ENCODE peak calls at places on chromosomes 6 and 20, in eight cellular contexts. L, D, E, R, C, Y, K and O are unnamed samples.

GRCh38 chr6:108945686-108946158 is 97.5 kb downstream of the ARMC2 start:
- DNase-seq in L (peak; percentile 45), D (peak; percentile 92), E (no peak), R (no peak), C (no peak), Y (peak; percentile 86), K (peak; percentile 93), O (no peak)

GRCh38 chr6:26020983-26021349 is 58.4 kb downstream of the TRIM38 start:
- DNase-seq in L (no peak), D (peak; percentile 72), E (no peak), R (peak; percentile 63), C (no peak), Y (peak; percentile 75), K (peak; percentile 88), O (peak; percentile 72)

GRCh38 chr20:675453-676314 is at the start of gene SCRT2:
- DNase-seq in L (peak; percentile 27), D (peak; percentile 80), E (peak; percentile 33), R (peak; percentile 77), C (no peak), Y (peak; percentile 66), K (peak; percentile 79), O (no peak)

GRCh38 chr20:50810063-50810462 is 15.2 kb downstream of the BCAS4 start:
- DNase-seq in L (no peak), D (no peak), E (no peak), R (no peak), C (no peak), Y (peak; percentile 36), K (no peak), O (no peak)

GRCh38 chr20:20012517-20012916 is 4.6 kb upstream of the NAA20 start:
- DNase-seq in L (no peak), D (no peak), E (no peak), R (no peak), C (no peak), Y (no peak), K (no peak), O (no peak)

GRCh38 chr6:30075094-30075986 is at the start of gene RNF39:
- DNase-seq in L (no peak), D (no peak), E (no peak), R (peak; percentile 21), C (no peak), Y (no peak), K (no peak), O (no peak)

GRCh38 chr6:137234505-137234863 is 15.3 kb upstream of the IFNGR1 start:
- DNase-seq in L (no peak), D (no peak), E (no peak), R (no peak), C (no peak), Y (no peak), K (no peak), O (no peak)

GRCh38 chr6:56247654-56248122 is 308 bp upstream of the COL21A1 start:
- DNase-seq in L (no peak), D (no peak), E (no peak), R (no peak), C (no peak), Y (no peak), K (no peak), O (no peak)

GRCh38 chr6:46510656-46511055 is 19.4 kb upstream of the RCAN2 start:
- DNase-seq in L (peak; percentile 69), D (peak; percentile 43), E (no peak), R (no peak), C (no peak), Y (peak; percentile 41), K (peak; percentile 59), O (no peak)

GRCh38 chr20:41058007-41058673 is 29.5 kb downstream of the TOP1 start:
- DNase-seq in L (no peak), D (peak; percentile 59), E (no peak), R (no peak), C (no peak), Y (peak; percentile 90), K (no peak), O (no peak)

GRCh38 chr20:275791-276190 is 14.8 kb downstream of the C20orf96 start:
- DNase-seq in L (no peak), D (no peak), E (no peak), R (no peak), C (no peak), Y (no peak), K (no peak), O (no peak)

GRCh38 chr6:96330884-96331283 is 190.7 kb upstream of the UFL1 start:
- DNase-seq in L (no peak), D (no peak), E (no peak), R (no peak), C (no peak), Y (no peak), K (no peak), O (no peak)

GRCh38 chr6:30013296-30013922 is 47.7 kb upstream of the POLR1H start:
- DNase-seq in L (no peak), D (no peak), E (no peak), R (no peak), C (no peak), Y (no peak), K (no peak), O (no peak)

GRCh38 chr20:6579417-6579816 is 188.1 kb upstream of the BMP2 start:
- DNase-seq in L (no peak), D (no peak), E (no peak), R (no peak), C (no peak), Y (no peak), K (no peak), O (no peak)

GRCh38 chr6:168452685-168453377 is 11.8 kb downstream of the SMOC2 start:
- DNase-seq in L (no peak), D (peak; percentile 19), E (no peak), R (no peak), C (no peak), Y (no peak), K (no peak), O (no peak)

GRCh38 chr20:10646886-10647420 is 26.8 kb downstream of the JAG1 start:
- DNase-seq in L (no peak), D (no peak), E (no peak), R (no peak), C (no peak), Y (no peak), K (peak; percentile 46), O (no peak)

GRCh38 chr20:10648651-10649050 is 25.1 kb downstream of the JAG1 start:
- DNase-seq in L (peak; percentile 67), D (peak; percentile 39), E (no peak), R (no peak), C (no peak), Y (peak; percentile 96), K (peak; percentile 3), O (no peak)

GRCh38 chr20:10646006-10646405 is 27.8 kb downstream of the JAG1 start:
- DNase-seq in L (no peak), D (no peak), E (no peak), R (no peak), C (no peak), Y (no peak), K (no peak), O (no peak)

GRCh38 chr20:10647909-10648308 is 25.9 kb downstream of the JAG1 start:
- DNase-seq in L (no peak), D (no peak), E (no peak), R (no peak), C (no peak), Y (no peak), K (peak; percentile 31), O (no peak)

GRCh38 chr20:10647471-10647870 is 26.3 kb downstream of the JAG1 start:
- DNase-seq in L (no peak), D (no peak), E (no peak), R (no peak), C (no peak), Y (no peak), K (peak; percentile 44), O (no peak)
- TF ChIP-seq CTCF in L (peak; percentile 23), D (peak; percentile 27), E (no peak), R (no peak), C (no peak), Y (peak; percentile 9), K (no peak), O (peak; percentile 20)

GRCh38 chr20:48544402-48545333 is 283.1 kb downstream of the PREX1 start:
- DNase-seq in L (no peak), D (no peak), E (no peak), R (peak; percentile 50), C (no peak), Y (no peak), K (peak; percentile 53), O (no peak)
- TF ChIP-seq CTCF in L (no peak), D (no peak), E (no peak), R (no peak), C (no peak), Y (no peak), K (no peak), O (no peak)

DNA sequence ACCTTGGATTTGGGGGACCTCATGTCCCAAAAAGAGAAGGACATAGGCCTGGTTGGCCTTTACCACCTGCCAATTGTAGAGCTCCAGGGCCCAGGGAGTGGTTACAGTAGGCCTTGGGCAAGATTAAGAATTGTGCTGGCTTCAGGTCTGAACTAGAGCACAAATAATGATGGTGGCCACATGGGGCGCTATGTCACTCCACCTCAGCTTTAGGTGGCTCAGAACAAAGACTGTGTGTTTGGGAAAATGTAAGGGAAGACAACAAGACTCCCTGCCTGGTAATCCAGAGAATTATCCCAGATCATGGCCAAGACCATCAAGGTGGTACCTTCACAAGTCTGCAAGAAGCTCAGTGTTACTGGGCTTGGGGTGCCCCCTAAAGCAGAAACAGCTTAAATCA is 224.9 kb upstream of the OPRM1 start:
- DNase-seq in L (no peak), D (no peak), E (no peak), R (no peak), C (no peak), Y (no peak), K (no peak), O (no peak)
- TF ChIP-seq CTCF in L (no peak), D (no peak), E (no peak), R (no peak), C (no peak), Y (no peak), K (no peak), O (no peak)

GRCh38 chr6:34583461-34583860 is 27.3 kb upstream of the SPDEF start:
- DNase-seq in L (no peak), D (no peak), E (no peak), R (peak; percentile 54), C (no peak), Y (no peak), K (no peak), O (no peak)
- TF ChIP-seq CTCF in L (peak; percentile 26), D (peak; percentile 27), E (no peak), R (peak; percentile 59), C (no peak), Y (no peak), K (no peak), O (no peak)

GRCh38 chr6:75284285-75285155 is at the start of gene TMEM30A:
- DNase-seq in L (peak; percentile 99), D (peak; percentile 99), E (peak; percentile 92), R (peak; percentile 96), C (peak; percentile 95), Y (peak; percentile 99), K (peak; percentile 99), O (peak; percentile 97)
- TF ChIP-seq CTCF in L (no peak), D (no peak), E (no peak), R (no peak), C (no peak), Y (no peak), K (no peak), O (no peak)

GRCh38 chr6:6221829-6222535 is 98.5 kb downstream of the F13A1 start:
- DNase-seq in L (no peak), D (no peak), E (no peak), R (no peak), C (no peak), Y (no peak), K (no peak), O (no peak)
- TF ChIP-seq CTCF in L (no peak), D (no peak), E (no peak), R (no peak), C (peak; percentile 28), Y (no peak), K (no peak), O (peak; percentile 12)